ENCODE peak calls at places on chromosomes 1 and 21, in seven cellular contexts. One of them, this sample, is unnamed.

GRCh38 chr1:99705385-99705784 is 59.5 kb downstream of the PALMD start:
- DNase-seq in Daoy: no peak
- DNase-seq in activated CD4-positive, alpha-beta T cell treated with anti-CD3 and anti-CD28 coated beads, Interleukin-2, amount 50 U/mL, for 1 hour: no peak
- DNase-seq in HuH-7.5: no peak
- DNase-seq in foreskin melanocyte: peak
- DNase-seq in HS-5: no peak
- DNase-seq in substantia nigra: no peak
- DNase-seq in this sample: no peak

GRCh38 chr21:42474043-42474831 is 21.8 kb downstream of the RSPH1 start:
- DNase-seq in Daoy: peak
- DNase-seq in activated CD4-positive, alpha-beta T cell treated with anti-CD3 and anti-CD28 coated beads, Interleukin-2, amount 50 U/mL, for 1 hour: no peak
- DNase-seq in HuH-7.5: peak
- DNase-seq in foreskin melanocyte: no peak
- DNase-seq in HS-5: peak
- DNase-seq in substantia nigra: no peak
- DNase-seq in this sample: no peak

GRCh38 chr1:33030575-33030974 is 6.1 kb downstream of the AK2 start:
- DNase-seq in Daoy: no peak
- DNase-seq in activated CD4-positive, alpha-beta T cell treated with anti-CD3 and anti-CD28 coated beads, Interleukin-2, amount 50 U/mL, for 1 hour: no peak
- DNase-seq in HuH-7.5: no peak
- DNase-seq in foreskin melanocyte: no peak
- DNase-seq in HS-5: no peak
- DNase-seq in substantia nigra: no peak
- DNase-seq in this sample: no peak

GRCh38 chr1:74399249-74399648 is 113.2 kb downstream of the LRRC53 start:
- DNase-seq in Daoy: no peak
- DNase-seq in activated CD4-positive, alpha-beta T cell treated with anti-CD3 and anti-CD28 coated beads, Interleukin-2, amount 50 U/mL, for 1 hour: no peak
- DNase-seq in HuH-7.5: no peak
- DNase-seq in foreskin melanocyte: no peak
- DNase-seq in HS-5: no peak
- DNase-seq in substantia nigra: no peak
- DNase-seq in this sample: no peak

GRCh38 chr1:24027838-24028468 is 47.8 kb upstream of the SRSF10 start:
- DNase-seq in Daoy: no peak
- DNase-seq in activated CD4-positive, alpha-beta T cell treated with anti-CD3 and anti-CD28 coated beads, Interleukin-2, amount 50 U/mL, for 1 hour: no peak
- DNase-seq in HuH-7.5: no peak
- DNase-seq in foreskin melanocyte: peak
- DNase-seq in HS-5: no peak
- DNase-seq in substantia nigra: no peak
- DNase-seq in this sample: no peak

GRCh38 chr1:15756143-15757015 is 2.2 kb upstream of the FBLIM1 start:
- DNase-seq in Daoy: no peak
- DNase-seq in activated CD4-positive, alpha-beta T cell treated with anti-CD3 and anti-CD28 coated beads, Interleukin-2, amount 50 U/mL, for 1 hour: no peak
- DNase-seq in HuH-7.5: peak
- DNase-seq in foreskin melanocyte: peak
- DNase-seq in HS-5: no peak
- DNase-seq in substantia nigra: no peak
- DNase-seq in this sample: no peak

GRCh38 chr1:182833271-182833670 is 5.9 kb upstream of the DHX9 start:
- DNase-seq in Daoy: peak
- DNase-seq in activated CD4-positive, alpha-beta T cell treated with anti-CD3 and anti-CD28 coated beads, Interleukin-2, amount 50 U/mL, for 1 hour: no peak
- DNase-seq in HuH-7.5: no peak
- DNase-seq in foreskin melanocyte: no peak
- DNase-seq in HS-5: peak
- DNase-seq in substantia nigra: no peak
- DNase-seq in this sample: no peak

GRCh38 chr1:216723274-216723780 is at the start of gene ESRRG:
- DNase-seq in Daoy: peak
- DNase-seq in activated CD4-positive, alpha-beta T cell treated with anti-CD3 and anti-CD28 coated beads, Interleukin-2, amount 50 U/mL, for 1 hour: no peak
- DNase-seq in HuH-7.5: peak
- DNase-seq in foreskin melanocyte: no peak
- DNase-seq in HS-5: no peak
- DNase-seq in substantia nigra: no peak
- DNase-seq in this sample: peak

GRCh38 chr21:26027696-26028095 is 142.9 kb downstream of the APP start:
- DNase-seq in Daoy: peak
- DNase-seq in activated CD4-positive, alpha-beta T cell treated with anti-CD3 and anti-CD28 coated beads, Interleukin-2, amount 50 U/mL, for 1 hour: no peak
- DNase-seq in HuH-7.5: no peak
- DNase-seq in foreskin melanocyte: no peak
- DNase-seq in HS-5: no peak
- DNase-seq in substantia nigra: no peak
- DNase-seq in this sample: no peak

GRCh38 chr1:37265786-37266667 is 208.4 kb upstream of the ZC3H12A start:
- DNase-seq in Daoy: no peak
- DNase-seq in activated CD4-positive, alpha-beta T cell treated with anti-CD3 and anti-CD28 coated beads, Interleukin-2, amount 50 U/mL, for 1 hour: no peak
- DNase-seq in HuH-7.5: no peak
- DNase-seq in foreskin melanocyte: no peak
- DNase-seq in HS-5: no peak
- DNase-seq in substantia nigra: no peak
- DNase-seq in this sample: no peak

GRCh38 chr1:42957880-42958487 is 684 bp downstream of the SLC2A1 start:
- DNase-seq in Daoy: peak
- DNase-seq in activated CD4-positive, alpha-beta T cell treated with anti-CD3 and anti-CD28 coated beads, Interleukin-2, amount 50 U/mL, for 1 hour: peak
- DNase-seq in HuH-7.5: peak
- DNase-seq in foreskin melanocyte: no peak
- DNase-seq in HS-5: no peak
- DNase-seq in substantia nigra: peak
- DNase-seq in this sample: peak

GRCh38 chr1:56866656-56867055 is 12.1 kb downstream of the C8A start:
- DNase-seq in Daoy: peak
- DNase-seq in activated CD4-positive, alpha-beta T cell treated with anti-CD3 and anti-CD28 coated beads, Interleukin-2, amount 50 U/mL, for 1 hour: no peak
- DNase-seq in HuH-7.5: no peak
- DNase-seq in foreskin melanocyte: no peak
- DNase-seq in HS-5: peak
- DNase-seq in substantia nigra: no peak
- DNase-seq in this sample: no peak

GRCh38 chr1:209222826-209223225 is 360.7 kb upstream of the CAMK1G start:
- DNase-seq in Daoy: no peak
- DNase-seq in activated CD4-positive, alpha-beta T cell treated with anti-CD3 and anti-CD28 coated beads, Interleukin-2, amount 50 U/mL, for 1 hour: no peak
- DNase-seq in HuH-7.5: no peak
- DNase-seq in foreskin melanocyte: no peak
- DNase-seq in HS-5: no peak
- DNase-seq in substantia nigra: no peak
- DNase-seq in this sample: no peak

GRCh38 chr1:179781962-179782361 is 38.9 kb downstream of the FAM163A start:
- DNase-seq in Daoy: no peak
- DNase-seq in activated CD4-positive, alpha-beta T cell treated with anti-CD3 and anti-CD28 coated beads, Interleukin-2, amount 50 U/mL, for 1 hour: no peak
- DNase-seq in HuH-7.5: no peak
- DNase-seq in foreskin melanocyte: no peak
- DNase-seq in HS-5: no peak
- DNase-seq in substantia nigra: no peak
- DNase-seq in this sample: no peak

GRCh38 chr1:170670751-170671628 is 7.1 kb downstream of the PRRX1 start:
- DNase-seq in Daoy: no peak
- DNase-seq in activated CD4-positive, alpha-beta T cell treated with anti-CD3 and anti-CD28 coated beads, Interleukin-2, amount 50 U/mL, for 1 hour: no peak
- DNase-seq in HuH-7.5: no peak
- DNase-seq in foreskin melanocyte: no peak
- DNase-seq in HS-5: no peak
- DNase-seq in substantia nigra: no peak
- DNase-seq in this sample: no peak

GRCh38 chr1:33867684-33868083 is 3.8 kb downstream of the HMGB4 start:
- DNase-seq in Daoy: no peak
- DNase-seq in activated CD4-positive, alpha-beta T cell treated with anti-CD3 and anti-CD28 coated beads, Interleukin-2, amount 50 U/mL, for 1 hour: no peak
- DNase-seq in HuH-7.5: no peak
- DNase-seq in foreskin melanocyte: no peak
- DNase-seq in HS-5: no peak
- DNase-seq in substantia nigra: no peak
- DNase-seq in this sample: no peak

GRCh38 chr1:198280080-198280479 is 123.3 kb downstream of the NEK7 start:
- DNase-seq in Daoy: no peak
- DNase-seq in activated CD4-positive, alpha-beta T cell treated with anti-CD3 and anti-CD28 coated beads, Interleukin-2, amount 50 U/mL, for 1 hour: no peak
- DNase-seq in HuH-7.5: no peak
- DNase-seq in foreskin melanocyte: no peak
- DNase-seq in HS-5: no peak
- DNase-seq in substantia nigra: no peak
- DNase-seq in this sample: no peak